ENCODE peak calls at places on chromosomes 11 and 22, in seven cellular contexts. One of them, this sample, is unnamed.

GRCh38 chr11:120715239-120715638 is 203.7 kb downstream of the GRIK4 start:
- DNase-seq in GM12891: no peak
- DNase-seq in transverse colon: no peak
- DNase-seq in stomach: no peak
- DNase-seq in GM23338: peak
- DNase-seq in Panc1: no peak
- DNase-seq in HCT116: no peak
- DNase-seq in this sample: no peak

GRCh38 chr11:2699185-2699530 is 636 bp downstream of the KCNQ1OT1 start:
- DNase-seq in GM12891: no peak
- DNase-seq in transverse colon: peak
- DNase-seq in stomach: no peak
- DNase-seq in GM23338: peak
- DNase-seq in Panc1: no peak
- DNase-seq in HCT116: no peak
- DNase-seq in this sample: no peak

GRCh38 chr22:27335102-27335660 is 466.4 kb downstream of the MN1 start:
- DNase-seq in GM12891: no peak
- DNase-seq in transverse colon: no peak
- DNase-seq in stomach: no peak
- DNase-seq in GM23338: no peak
- DNase-seq in Panc1: no peak
- DNase-seq in HCT116: no peak
- DNase-seq in this sample: no peak

GRCh38 chr22:23622634-23623033 is 9.5 kb downstream of the DRICH1 start:
- DNase-seq in GM12891: no peak
- DNase-seq in transverse colon: no peak
- DNase-seq in stomach: no peak
- DNase-seq in GM23338: no peak
- DNase-seq in Panc1: no peak
- DNase-seq in HCT116: no peak
- DNase-seq in this sample: no peak

GRCh38 chr11:8531982-8532381 is 62.0 kb downstream of the STK33 start:
- DNase-seq in GM12891: no peak
- DNase-seq in transverse colon: no peak
- DNase-seq in stomach: no peak
- DNase-seq in GM23338: no peak
- DNase-seq in Panc1: no peak
- DNase-seq in HCT116: no peak
- DNase-seq in this sample: no peak

GRCh38 chr22:43828711-43829447 is 16.8 kb upstream of the EFCAB6 start:
- DNase-seq in GM12891: no peak
- DNase-seq in transverse colon: no peak
- DNase-seq in stomach: no peak
- DNase-seq in GM23338: peak
- DNase-seq in Panc1: no peak
- DNase-seq in HCT116: no peak
- DNase-seq in this sample: no peak

GRCh38 chr11:1751999-1752906 is 1.9 kb upstream of the IFITM10 start:
- DNase-seq in GM12891: no peak
- DNase-seq in transverse colon: peak
- DNase-seq in stomach: no peak
- DNase-seq in GM23338: no peak
- DNase-seq in Panc1: no peak
- DNase-seq in HCT116: no peak
- DNase-seq in this sample: no peak

GRCh38 chr22:43921361-43921760 is 2.2 kb upstream of the PNPLA3 start:
- DNase-seq in GM12891: no peak
- DNase-seq in transverse colon: no peak
- DNase-seq in stomach: no peak
- DNase-seq in GM23338: no peak
- DNase-seq in Panc1: peak
- DNase-seq in HCT116: peak
- DNase-seq in this sample: no peak

GRCh38 chr11:20368441-20368840 is 4.9 kb downstream of the HTATIP2 start:
- DNase-seq in GM12891: no peak
- DNase-seq in transverse colon: no peak
- DNase-seq in stomach: no peak
- DNase-seq in GM23338: no peak
- DNase-seq in Panc1: no peak
- DNase-seq in HCT116: no peak
- DNase-seq in this sample: no peak

GRCh38 chr11:125300791-125301218 is 136.3 kb downstream of the PKNOX2 start:
- DNase-seq in GM12891: no peak
- DNase-seq in transverse colon: no peak
- DNase-seq in stomach: no peak
- DNase-seq in GM23338: no peak
- DNase-seq in Panc1: no peak
- DNase-seq in HCT116: no peak
- DNase-seq in this sample: no peak

GRCh38 chr11:43825217-43825816 is 55.3 kb upstream of the ALKBH3 start:
- DNase-seq in GM12891: no peak
- DNase-seq in transverse colon: no peak
- DNase-seq in stomach: no peak
- DNase-seq in GM23338: peak
- DNase-seq in Panc1: no peak
- DNase-seq in HCT116: peak
- DNase-seq in this sample: no peak

GRCh38 chr11:93652161-93652597 is 9.3 kb upstream of the CEP295 start:
- DNase-seq in GM12891: no peak
- DNase-seq in transverse colon: no peak
- DNase-seq in stomach: no peak
- DNase-seq in GM23338: peak
- DNase-seq in Panc1: no peak
- DNase-seq in HCT116: no peak
- DNase-seq in this sample: no peak

GRCh38 chr11:111911563-111912401 is at the start of gene CRYAB:
- DNase-seq in GM12891: no peak
- DNase-seq in transverse colon: peak
- DNase-seq in stomach: peak
- DNase-seq in GM23338: peak
- DNase-seq in Panc1: no peak
- DNase-seq in HCT116: no peak
- DNase-seq in this sample: no peak

GRCh38 chr11:131776211-131776610 is 405.8 kb downstream of the NTM start:
- DNase-seq in GM12891: no peak
- DNase-seq in transverse colon: no peak
- DNase-seq in stomach: no peak
- DNase-seq in GM23338: no peak
- DNase-seq in Panc1: no peak
- DNase-seq in HCT116: no peak
- DNase-seq in this sample: no peak

GRCh38 chr11:121024989-121025388 is 1.1 kb downstream of the TBCEL start:
- DNase-seq in GM12891: peak
- DNase-seq in transverse colon: no peak
- DNase-seq in stomach: no peak
- DNase-seq in GM23338: peak
- DNase-seq in Panc1: no peak
- DNase-seq in HCT116: no peak
- DNase-seq in this sample: peak

GRCh38 chr11:97202613-97203292 is 812.9 kb downstream of the JRKL start:
- DNase-seq in GM12891: no peak
- DNase-seq in transverse colon: no peak
- DNase-seq in stomach: no peak
- DNase-seq in GM23338: peak
- DNase-seq in Panc1: no peak
- DNase-seq in HCT116: no peak
- DNase-seq in this sample: no peak
- TF ChIP-seq POLR2AphosphoS5 in GM12891: no peak
- TF ChIP-seq POLR2AphosphoS5 in transverse colon: no peak
- TF ChIP-seq POLR2AphosphoS5 in stomach: no peak
- TF ChIP-seq POLR2AphosphoS5 in GM23338: no peak
- TF ChIP-seq POLR2AphosphoS5 in Panc1: no peak
- TF ChIP-seq POLR2AphosphoS5 in HCT116: no peak
- TF ChIP-seq POLR2AphosphoS5 in this sample: no peak

DNA sequence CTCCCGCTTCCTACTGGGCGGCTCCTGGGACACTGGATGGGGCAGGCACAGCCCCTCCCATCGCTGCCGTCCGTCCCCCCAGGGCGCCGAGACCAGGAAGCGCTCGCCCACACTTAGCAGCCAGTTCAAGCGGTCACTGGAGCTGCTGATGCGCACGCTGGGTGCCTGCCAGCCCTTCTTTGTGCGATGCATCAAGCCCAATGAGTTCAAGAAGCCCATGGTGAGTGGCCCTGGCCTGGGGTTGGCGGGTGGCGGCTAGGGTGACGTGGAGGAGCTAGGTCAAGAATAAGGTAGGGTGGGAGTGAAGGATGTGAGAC is 44.6 kb downstream of the MYO7A start:
- DNase-seq in GM12891: no peak
- DNase-seq in transverse colon: no peak
- DNase-seq in stomach: no peak
- DNase-seq in GM23338: no peak
- DNase-seq in Panc1: no peak
- DNase-seq in HCT116: no peak
- DNase-seq in this sample: no peak
- TF ChIP-seq POLR2AphosphoS5 in GM12891: no peak
- TF ChIP-seq POLR2AphosphoS5 in transverse colon: no peak
- TF ChIP-seq POLR2AphosphoS5 in stomach: no peak
- TF ChIP-seq POLR2AphosphoS5 in GM23338: no peak
- TF ChIP-seq POLR2AphosphoS5 in Panc1: no peak
- TF ChIP-seq POLR2AphosphoS5 in HCT116: no peak
- TF ChIP-seq POLR2AphosphoS5 in this sample: no peak

GRCh38 chr11:33898957-33899356 is 7.1 kb upstream of the LMO2 start:
- DNase-seq in GM12891: no peak
- DNase-seq in transverse colon: no peak
- DNase-seq in stomach: no peak
- DNase-seq in GM23338: no peak
- DNase-seq in Panc1: no peak
- DNase-seq in HCT116: no peak
- DNase-seq in this sample: no peak

GRCh38 chr11:33895752-33896137 is 3.9 kb upstream of the LMO2 start:
- DNase-seq in GM12891: no peak
- DNase-seq in transverse colon: no peak
- DNase-seq in stomach: no peak
- DNase-seq in GM23338: no peak
- DNase-seq in Panc1: no peak
- DNase-seq in HCT116: no peak
- DNase-seq in this sample: no peak

GRCh38 chr11:33897761-33898403 is 6.0 kb upstream of the LMO2 start:
- DNase-seq in GM12891: no peak
- DNase-seq in transverse colon: no peak
- DNase-seq in stomach: no peak
- DNase-seq in GM23338: no peak
- DNase-seq in Panc1: no peak
- DNase-seq in HCT116: no peak
- DNase-seq in this sample: no peak

GRCh38 chr11:33900159-33900855 is 8.4 kb upstream of the LMO2 start:
- DNase-seq in GM12891: no peak
- DNase-seq in transverse colon: no peak
- DNase-seq in stomach: no peak
- DNase-seq in GM23338: no peak
- DNase-seq in Panc1: no peak
- DNase-seq in HCT116: no peak
- DNase-seq in this sample: no peak

DNA sequence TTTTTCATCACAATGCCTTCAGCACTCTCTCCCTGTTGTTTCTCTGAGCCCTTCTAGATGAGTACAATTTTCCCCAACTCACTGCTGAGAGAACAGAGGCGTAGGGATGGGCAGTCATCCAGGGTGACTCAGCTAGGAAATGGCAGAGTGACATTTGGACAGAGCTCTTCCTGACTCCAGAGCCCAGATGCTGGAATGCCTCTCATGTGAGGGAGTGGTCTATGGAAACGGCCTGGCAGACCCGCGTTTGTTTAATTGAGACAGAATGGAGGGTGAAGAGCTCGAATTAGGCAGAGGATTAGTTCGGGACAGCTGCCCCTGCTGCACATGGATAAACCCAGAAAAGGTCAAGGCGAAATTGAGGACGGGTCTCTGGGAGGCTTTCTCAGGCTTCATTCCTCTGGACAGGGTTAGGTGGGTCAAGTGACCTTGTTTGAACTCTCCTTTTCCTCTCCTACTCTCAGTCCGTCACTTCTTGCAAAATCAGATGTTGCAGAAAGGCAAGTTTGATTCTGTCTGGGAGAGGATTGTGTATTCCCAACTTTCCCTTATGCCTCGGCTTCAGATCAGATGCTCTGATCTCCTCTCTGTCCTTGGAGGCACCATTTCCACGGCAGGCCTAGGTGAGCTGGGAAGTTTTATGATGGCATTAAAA is 7.6 kb upstream of the LMO2 start:
- DNase-seq in GM12891: no peak
- DNase-seq in transverse colon: peak
- DNase-seq in stomach: peak
- DNase-seq in GM23338: no peak
- DNase-seq in Panc1: no peak
- DNase-seq in HCT116: peak
- DNase-seq in this sample: no peak
- TF ChIP-seq POLR2AphosphoS5 in GM12891: no peak
- TF ChIP-seq POLR2AphosphoS5 in transverse colon: peak
- TF ChIP-seq POLR2AphosphoS5 in stomach: no peak
- TF ChIP-seq POLR2AphosphoS5 in GM23338: no peak
- TF ChIP-seq POLR2AphosphoS5 in Panc1: no peak
- TF ChIP-seq POLR2AphosphoS5 in HCT116: peak
- TF ChIP-seq POLR2AphosphoS5 in this sample: no peak

GRCh38 chr11:69044111-69045013 is 4.4 kb upstream of the TPCN2 start:
- DNase-seq in GM12891: no peak
- DNase-seq in transverse colon: peak
- DNase-seq in stomach: peak
- DNase-seq in GM23338: peak
- DNase-seq in Panc1: peak
- DNase-seq in HCT116: peak
- DNase-seq in this sample: no peak
- TF ChIP-seq POLR2AphosphoS5 in GM12891: no peak
- TF ChIP-seq POLR2AphosphoS5 in transverse colon: peak
- TF ChIP-seq POLR2AphosphoS5 in stomach: peak
- TF ChIP-seq POLR2AphosphoS5 in GM23338: no peak
- TF ChIP-seq POLR2AphosphoS5 in Panc1: no peak
- TF ChIP-seq POLR2AphosphoS5 in HCT116: peak
- TF ChIP-seq POLR2AphosphoS5 in this sample: no peak

GRCh38 chr11:64448599-64449380 is 89.8 kb downstream of the RPS6KA4 start:
- DNase-seq in GM12891: peak
- DNase-seq in transverse colon: peak
- DNase-seq in stomach: peak
- DNase-seq in GM23338: peak
- DNase-seq in Panc1: peak
- DNase-seq in HCT116: peak
- DNase-seq in this sample: peak
- TF ChIP-seq POLR2AphosphoS5 in GM12891: no peak
- TF ChIP-seq POLR2AphosphoS5 in transverse colon: no peak
- TF ChIP-seq POLR2AphosphoS5 in stomach: no peak
- TF ChIP-seq POLR2AphosphoS5 in GM23338: no peak
- TF ChIP-seq POLR2AphosphoS5 in Panc1: no peak
- TF ChIP-seq POLR2AphosphoS5 in HCT116: peak
- TF ChIP-seq POLR2AphosphoS5 in this sample: no peak

This sample was measured in GM12892.